ENCODE peak calls at places on chromosome 9, in seven cellular contexts. One of them, this sample, is unnamed.

GRCh38 chr9:17839744-17840143 is 260.9 kb downstream of the SH3GL2 start:
- DNase-seq in stomach: no peak
- DNase-seq in left ventricle myocardium inferior: no peak
- DNase-seq in CD8-positive, alpha-beta memory T cell: no peak
- DNase-seq in ovary: no peak
- DNase-seq in upper lobe of right lung: no peak
- DNase-seq in IMR-90: no peak
- DNase-seq in this sample: no peak

GRCh38 chr9:95724253-95724991 is 151.1 kb upstream of the ERCC6L2 start:
- DNase-seq in stomach: no peak
- DNase-seq in left ventricle myocardium inferior: no peak
- DNase-seq in CD8-positive, alpha-beta memory T cell: peak
- DNase-seq in ovary: no peak
- DNase-seq in upper lobe of right lung: no peak
- DNase-seq in IMR-90: no peak
- DNase-seq in this sample: peak

GRCh38 chr9:69317081-69317480 is 7.9 kb upstream of the ENTREP1 start:
- DNase-seq in stomach: no peak
- DNase-seq in left ventricle myocardium inferior: no peak
- DNase-seq in CD8-positive, alpha-beta memory T cell: no peak
- DNase-seq in ovary: no peak
- DNase-seq in upper lobe of right lung: no peak
- DNase-seq in IMR-90: no peak
- DNase-seq in this sample: no peak

GRCh38 chr9:94933429-94933828 is 206.9 kb downstream of the AOPEP start:
- DNase-seq in stomach: no peak
- DNase-seq in left ventricle myocardium inferior: no peak
- DNase-seq in CD8-positive, alpha-beta memory T cell: no peak
- DNase-seq in ovary: no peak
- DNase-seq in upper lobe of right lung: no peak
- DNase-seq in IMR-90: peak
- DNase-seq in this sample: no peak

GRCh38 chr9:82313697-82314096 is 325.1 kb downstream of the SPATA31D1 start:
- DNase-seq in stomach: no peak
- DNase-seq in left ventricle myocardium inferior: no peak
- DNase-seq in CD8-positive, alpha-beta memory T cell: no peak
- DNase-seq in ovary: no peak
- DNase-seq in upper lobe of right lung: no peak
- DNase-seq in IMR-90: no peak
- DNase-seq in this sample: no peak

GRCh38 chr9:89817186-89817960 is 212.6 kb downstream of the GADD45G start:
- DNase-seq in stomach: no peak
- DNase-seq in left ventricle myocardium inferior: no peak
- DNase-seq in CD8-positive, alpha-beta memory T cell: no peak
- DNase-seq in ovary: peak
- DNase-seq in upper lobe of right lung: peak
- DNase-seq in IMR-90: no peak
- DNase-seq in this sample: no peak

GRCh38 chr9:970310-971002 is 6.0 kb upstream of the DMRT3 start:
- DNase-seq in stomach: no peak
- DNase-seq in left ventricle myocardium inferior: no peak
- DNase-seq in CD8-positive, alpha-beta memory T cell: no peak
- DNase-seq in ovary: no peak
- DNase-seq in upper lobe of right lung: no peak
- DNase-seq in IMR-90: no peak
- DNase-seq in this sample: no peak

GRCh38 chr9:70519912-70520724 is 105.7 kb upstream of the KLF9 start:
- DNase-seq in stomach: no peak
- DNase-seq in left ventricle myocardium inferior: no peak
- DNase-seq in CD8-positive, alpha-beta memory T cell: no peak
- DNase-seq in ovary: no peak
- DNase-seq in upper lobe of right lung: no peak
- DNase-seq in IMR-90: no peak
- DNase-seq in this sample: no peak

GRCh38 chr9:71819115-71819739 is 50.9 kb upstream of the CEMIP2 start:
- DNase-seq in stomach: peak
- DNase-seq in left ventricle myocardium inferior: no peak
- DNase-seq in CD8-positive, alpha-beta memory T cell: peak
- DNase-seq in ovary: no peak
- DNase-seq in upper lobe of right lung: no peak
- DNase-seq in IMR-90: peak
- DNase-seq in this sample: peak

GRCh38 chr9:2096376-2096970 is 81.3 kb downstream of the SMARCA2 start:
- DNase-seq in stomach: no peak
- DNase-seq in left ventricle myocardium inferior: no peak
- DNase-seq in CD8-positive, alpha-beta memory T cell: no peak
- DNase-seq in ovary: no peak
- DNase-seq in upper lobe of right lung: no peak
- DNase-seq in IMR-90: no peak
- DNase-seq in this sample: no peak

GRCh38 chr9:78601957-78602565 is 305.1 kb downstream of the PSAT1 start:
- DNase-seq in stomach: no peak
- DNase-seq in left ventricle myocardium inferior: no peak
- DNase-seq in CD8-positive, alpha-beta memory T cell: no peak
- DNase-seq in ovary: no peak
- DNase-seq in upper lobe of right lung: no peak
- DNase-seq in IMR-90: peak
- DNase-seq in this sample: peak

GRCh38 chr9:107721705-107722245 is 232.2 kb upstream of the KLF4 start:
- DNase-seq in stomach: no peak
- DNase-seq in left ventricle myocardium inferior: no peak
- DNase-seq in CD8-positive, alpha-beta memory T cell: no peak
- DNase-seq in ovary: no peak
- DNase-seq in upper lobe of right lung: no peak
- DNase-seq in IMR-90: no peak
- DNase-seq in this sample: no peak

GRCh38 chr9:34546834-34547827 is 24.3 kb upstream of the ENHO start:
- DNase-seq in stomach: peak
- DNase-seq in left ventricle myocardium inferior: peak
- DNase-seq in CD8-positive, alpha-beta memory T cell: peak
- DNase-seq in ovary: peak
- DNase-seq in upper lobe of right lung: peak
- DNase-seq in IMR-90: peak
- DNase-seq in this sample: peak

GRCh38 chr9:83583151-83584014 is 39.6 kb upstream of the IDNK start:
- DNase-seq in stomach: peak
- DNase-seq in left ventricle myocardium inferior: peak
- DNase-seq in CD8-positive, alpha-beta memory T cell: no peak
- DNase-seq in ovary: peak
- DNase-seq in upper lobe of right lung: no peak
- DNase-seq in IMR-90: peak
- DNase-seq in this sample: peak

GRCh38 chr9:614421-614820 is 227.1 kb upstream of the DMRT1 start:
- DNase-seq in stomach: no peak
- DNase-seq in left ventricle myocardium inferior: no peak
- DNase-seq in CD8-positive, alpha-beta memory T cell: no peak
- DNase-seq in ovary: no peak
- DNase-seq in upper lobe of right lung: no peak
- DNase-seq in IMR-90: no peak
- DNase-seq in this sample: no peak

GRCh38 chr9:33082538-33083326 is 6.3 kb upstream of the SMU1 start:
- DNase-seq in stomach: peak
- DNase-seq in left ventricle myocardium inferior: no peak
- DNase-seq in CD8-positive, alpha-beta memory T cell: no peak
- DNase-seq in ovary: no peak
- DNase-seq in upper lobe of right lung: no peak
- DNase-seq in IMR-90: no peak
- DNase-seq in this sample: no peak

GRCh38 chr9:90124961-90125360 is 517.7 kb downstream of the DIRAS2 start:
- DNase-seq in stomach: no peak
- DNase-seq in left ventricle myocardium inferior: no peak
- DNase-seq in CD8-positive, alpha-beta memory T cell: no peak
- DNase-seq in ovary: no peak
- DNase-seq in upper lobe of right lung: no peak
- DNase-seq in IMR-90: no peak
- DNase-seq in this sample: no peak

GRCh38 chr9:133864011-133864410 is 125.9 kb upstream of the SARDH start:
- DNase-seq in stomach: no peak
- DNase-seq in left ventricle myocardium inferior: no peak
- DNase-seq in CD8-positive, alpha-beta memory T cell: no peak
- DNase-seq in ovary: no peak
- DNase-seq in upper lobe of right lung: no peak
- DNase-seq in IMR-90: peak
- DNase-seq in this sample: no peak

GRCh38 chr9:10228082-10228481 is 384.7 kb downstream of the PTPRD start:
- DNase-seq in stomach: no peak
- DNase-seq in left ventricle myocardium inferior: no peak
- DNase-seq in CD8-positive, alpha-beta memory T cell: no peak
- DNase-seq in ovary: no peak
- DNase-seq in upper lobe of right lung: no peak
- DNase-seq in IMR-90: no peak
- DNase-seq in this sample: no peak

GRCh38 chr9:136854113-136854841 is 2.1 kb downstream of the MAMDC4 start:
- DNase-seq in stomach: no peak
- DNase-seq in left ventricle myocardium inferior: peak
- DNase-seq in CD8-positive, alpha-beta memory T cell: peak
- DNase-seq in ovary: peak
- DNase-seq in upper lobe of right lung: no peak
- DNase-seq in IMR-90: no peak
- DNase-seq in this sample: no peak

GRCh38 chr9:91177661-91178280 is 183.9 kb downstream of the AUH start:
- DNase-seq in stomach: peak
- DNase-seq in left ventricle myocardium inferior: no peak
- DNase-seq in CD8-positive, alpha-beta memory T cell: no peak
- DNase-seq in ovary: no peak
- DNase-seq in upper lobe of right lung: no peak
- DNase-seq in IMR-90: peak
- DNase-seq in this sample: peak

GRCh38 chr9:8924529-8924928 is 1125.0 kb upstream of the DMAC1 start:
- DNase-seq in stomach: no peak
- DNase-seq in left ventricle myocardium inferior: no peak
- DNase-seq in CD8-positive, alpha-beta memory T cell: no peak
- DNase-seq in ovary: no peak
- DNase-seq in upper lobe of right lung: no peak
- DNase-seq in IMR-90: no peak
- DNase-seq in this sample: no peak

DNA sequence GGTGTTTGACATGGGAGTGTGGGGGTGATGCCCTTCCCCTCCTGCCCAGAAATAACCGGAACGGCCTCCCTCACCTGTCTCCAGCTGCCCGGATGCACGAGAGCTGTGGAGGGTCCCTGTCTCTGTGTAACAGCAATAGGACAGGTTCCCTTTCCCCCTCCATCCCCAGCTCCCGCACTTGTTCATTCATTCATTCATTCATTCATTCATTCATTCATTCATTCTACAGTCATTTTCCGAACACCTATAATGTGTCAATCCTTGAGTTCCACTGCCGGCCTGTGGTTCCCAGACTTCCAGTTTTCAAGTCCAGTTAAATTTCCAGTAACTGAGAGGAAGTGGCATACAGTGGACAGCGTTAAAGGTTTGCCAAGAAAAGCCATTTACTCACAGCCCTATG is 7.3 kb downstream of the PRRX2 start:
- DNase-seq in stomach: no peak
- DNase-seq in left ventricle myocardium inferior: no peak
- DNase-seq in CD8-positive, alpha-beta memory T cell: no peak
- DNase-seq in ovary: no peak
- DNase-seq in upper lobe of right lung: no peak
- DNase-seq in IMR-90: no peak
- DNase-seq in this sample: no peak
- H3K27ac ChIP-seq in stomach: no peak
- H3K27ac ChIP-seq in left ventricle myocardium inferior: no peak
- H3K27ac ChIP-seq in CD8-positive, alpha-beta memory T cell: no peak
- H3K27ac ChIP-seq in ovary: no peak
- H3K27ac ChIP-seq in upper lobe of right lung: no peak
- H3K27ac ChIP-seq in IMR-90: no peak
- H3K27ac ChIP-seq in this sample: no peak

GRCh38 chr9:123260340-123260739 is 8.0 kb downstream of the STRBP start:
- DNase-seq in stomach: no peak
- DNase-seq in left ventricle myocardium inferior: no peak
- DNase-seq in CD8-positive, alpha-beta memory T cell: no peak
- DNase-seq in ovary: no peak
- DNase-seq in upper lobe of right lung: no peak
- DNase-seq in IMR-90: no peak
- DNase-seq in this sample: no peak
- H3K27ac ChIP-seq in stomach: no peak
- H3K27ac ChIP-seq in left ventricle myocardium inferior: no peak
- H3K27ac ChIP-seq in CD8-positive, alpha-beta memory T cell: no peak
- H3K27ac ChIP-seq in ovary: no peak
- H3K27ac ChIP-seq in upper lobe of right lung: no peak
- H3K27ac ChIP-seq in IMR-90: no peak
- H3K27ac ChIP-seq in this sample: no peak

GRCh38 chr9:97767891-97768290 is 70.8 kb upstream of the XPA start:
- DNase-seq in stomach: no peak
- DNase-seq in left ventricle myocardium inferior: no peak
- DNase-seq in CD8-positive, alpha-beta memory T cell: no peak
- DNase-seq in ovary: no peak
- DNase-seq in upper lobe of right lung: no peak
- DNase-seq in IMR-90: peak
- DNase-seq in this sample: no peak

GRCh38 chr9:97768731-97769130 is 71.6 kb upstream of the XPA start:
- DNase-seq in stomach: no peak
- DNase-seq in left ventricle myocardium inferior: no peak
- DNase-seq in CD8-positive, alpha-beta memory T cell: no peak
- DNase-seq in ovary: no peak
- DNase-seq in upper lobe of right lung: no peak
- DNase-seq in IMR-90: peak
- DNase-seq in this sample: no peak

GRCh38 chr9:97766610-97767009 is 69.5 kb upstream of the XPA start:
- DNase-seq in stomach: no peak
- DNase-seq in left ventricle myocardium inferior: no peak
- DNase-seq in CD8-positive, alpha-beta memory T cell: no peak
- DNase-seq in ovary: no peak
- DNase-seq in upper lobe of right lung: no peak
- DNase-seq in IMR-90: no peak
- DNase-seq in this sample: no peak

GRCh38 chr9:97770808-97771372 is 73.8 kb upstream of the XPA start:
- DNase-seq in stomach: no peak
- DNase-seq in left ventricle myocardium inferior: no peak
- DNase-seq in CD8-positive, alpha-beta memory T cell: no peak
- DNase-seq in ovary: no peak
- DNase-seq in upper lobe of right lung: no peak
- DNase-seq in IMR-90: no peak
- DNase-seq in this sample: no peak

GRCh38 chr9:97769208-97769607 is 72.1 kb upstream of the XPA start:
- DNase-seq in stomach: no peak
- DNase-seq in left ventricle myocardium inferior: no peak
- DNase-seq in CD8-positive, alpha-beta memory T cell: no peak
- DNase-seq in ovary: no peak
- DNase-seq in upper lobe of right lung: no peak
- DNase-seq in IMR-90: no peak
- DNase-seq in this sample: no peak
- H3K27ac ChIP-seq in stomach: no peak
- H3K27ac ChIP-seq in left ventricle myocardium inferior: no peak
- H3K27ac ChIP-seq in CD8-positive, alpha-beta memory T cell: no peak
- H3K27ac ChIP-seq in ovary: no peak
- H3K27ac ChIP-seq in upper lobe of right lung: no peak
- H3K27ac ChIP-seq in IMR-90: no peak
- H3K27ac ChIP-seq in this sample: no peak

DNA sequence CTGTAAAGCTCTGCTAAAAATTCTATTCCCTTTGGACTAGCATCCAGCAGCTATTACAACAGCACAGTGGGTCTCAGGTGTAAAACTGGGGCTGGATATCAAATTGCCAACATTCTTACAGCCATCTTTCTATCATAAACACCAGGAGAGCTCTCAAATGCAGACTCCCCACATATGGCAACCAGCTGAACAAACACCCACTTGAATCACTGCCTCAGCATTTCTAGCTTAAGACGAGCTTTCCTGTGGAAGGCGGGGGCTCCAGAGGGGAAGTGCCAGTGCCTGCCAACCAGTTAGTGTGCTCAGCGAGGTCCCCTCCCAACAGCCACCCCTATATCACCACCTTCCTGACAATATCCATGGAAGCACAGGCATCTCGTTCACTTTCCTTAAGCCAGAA is 62.2 kb downstream of the IPPK start:
- DNase-seq in stomach: no peak
- DNase-seq in left ventricle myocardium inferior: no peak
- DNase-seq in CD8-positive, alpha-beta memory T cell: no peak
- DNase-seq in ovary: no peak
- DNase-seq in upper lobe of right lung: no peak
- DNase-seq in IMR-90: peak
- DNase-seq in this sample: no peak
- H3K27ac ChIP-seq in stomach: no peak
- H3K27ac ChIP-seq in left ventricle myocardium inferior: peak
- H3K27ac ChIP-seq in CD8-positive, alpha-beta memory T cell: no peak
- H3K27ac ChIP-seq in ovary: no peak
- H3K27ac ChIP-seq in upper lobe of right lung: no peak
- H3K27ac ChIP-seq in IMR-90: no peak
- H3K27ac ChIP-seq in this sample: no peak

This sample was measured in DND-41.